ENCODE peak calls at places on chromosomes 1 and 21, in five cellular contexts. J is ovary; E is body of pancreas; A is CD4-positive, alpha-beta T cell; G is A549. I is an unnamed sample.

GRCh38 chr1:20660363-20661234 is 570 bp downstream of the DDOST start:
- DNase-seq in J (no peak), A (peak; percentile 5), E (no peak), G (no peak), I (no peak)

GRCh38 chr21:43306391-43306790 is 120.5 kb downstream of the SIK1 start:
- DNase-seq in E (no peak), J (peak; percentile 26), A (no peak), G (no peak), I (no peak)

GRCh38 chr1:118861216-118861615 is 126.9 kb downstream of the TBX15 start:
- DNase-seq in G (no peak), J (no peak), E (no peak), A (no peak), I (no peak)

GRCh38 chr1:47436304-47436978 is 1.4 kb upstream of the FOXD2 start:
- DNase-seq in J (peak; percentile 65), A (peak; percentile 64), G (peak; percentile 81), E (peak; percentile 72), I (peak; percentile 84)

GRCh38 chr1:36400825-36401601 is 3.3 kb upstream of the LSM10 start:
- DNase-seq in E (no peak), G (no peak), A (peak; percentile 28), J (peak; percentile 52), I (peak; percentile 86)

GRCh38 chr21:45549670-45550463 is 7.6 kb upstream of the SLC19A1 start:
- DNase-seq in A (no peak), G (no peak), J (peak; percentile 31), E (no peak), I (no peak)

GRCh38 chr1:109649380-109649987 is 6.4 kb upstream of the GSTM4 start:
- DNase-seq in G (no peak), E (no peak), J (peak; percentile 34), A (no peak), I (no peak)

GRCh38 chr1:85495556-85495955 is 30.6 kb upstream of the DDAH1 start:
- DNase-seq in A (no peak), J (no peak), E (peak; percentile 14), G (peak; percentile 4), I (no peak)

GRCh38 chr1:50681931-50682330 is 258.7 kb upstream of the DMRTA2 start:
- DNase-seq in E (no peak), G (no peak), A (no peak), J (no peak), I (no peak)

GRCh38 chr21:33362044-33362555 is 37.3 kb downstream of the IFNAR1 start:
- DNase-seq in J (no peak), E (peak; percentile 18), G (no peak), A (peak; percentile 66), I (peak; percentile 36)

GRCh38 chr1:169697769-169698168 is 13.7 kb downstream of the SELL start:
- DNase-seq in A (no peak), G (no peak), J (no peak), E (no peak), I (no peak)

GRCh38 chr1:150281221-150281757 is 1.1 kb upstream of the CIART start:
- DNase-seq in J (peak; percentile 86), G (peak; percentile 53), A (peak; percentile 56), E (peak; percentile 77), I (no peak)

GRCh38 chr1:212967767-212968166 is 17.4 kb downstream of the VASH2 start:
- DNase-seq in G (peak; percentile 75), J (no peak), E (no peak), A (no peak), I (no peak)

GRCh38 chr1:208237241-208237640 is 6.9 kb downstream of the PLXNA2 start:
- DNase-seq in J (no peak), G (no peak), E (no peak), A (no peak), I (no peak)

GRCh38 chr1:160519542-160520435 is 3.3 kb downstream of the SLAMF6 start:
- DNase-seq in E (no peak), G (peak; percentile 23), J (no peak), A (no peak), I (no peak)

GRCh38 chr1:19644422-19644760 is 280 bp downstream of the NBL1 start:
- DNase-seq in E (no peak), J (no peak), A (no peak), G (no peak), I (no peak)

GRCh38 chr21:35178098-35178497 is 129.0 kb upstream of the RUNX1 start:
- DNase-seq in E (no peak), J (no peak), A (no peak), G (no peak), I (no peak)

GRCh38 chr1:203796223-203796747 is 862 bp downstream of the ZBED6 start:
- DNase-seq in G (no peak), E (no peak), J (no peak), A (no peak), I (no peak)

GRCh38 chr1:100536031-100536430 is 1.9 kb upstream of the GPR88 start:
- DNase-seq in E (no peak), A (no peak), J (no peak), G (no peak), I (no peak)

GRCh38 chr1:161165742-161166668 is at the start of gene PPOX:
- DNase-seq in J (peak; percentile 95), A (peak; percentile 89), E (peak; percentile 96), G (peak; percentile 97), I (peak; percentile 94)

GRCh38 chr1:207335695-207336363 is 14.4 kb downstream of the CD55 start:
- DNase-seq in G (no peak), E (no peak), A (no peak), J (no peak), I (no peak)

GRCh38 chr1:30194741-30195423 is 528.5 kb downstream of the MATN1 start:
- DNase-seq in E (no peak), G (no peak), A (no peak), J (no peak), I (no peak)

GRCh38 chr1:109185357-109185756 is 28.4 kb upstream of the SARS1 start:
- DNase-seq in G (no peak), J (no peak), E (no peak), A (no peak), I (no peak)

GRCh38 chr1:208528577-208529240 is 284.5 kb upstream of the PLXNA2 start:
- DNase-seq in E (no peak), A (no peak), G (no peak), J (peak; percentile 34), I (no peak)

GRCh38 chr1:23867542-23867952 is 543 bp downstream of the FUCA1 start:
- DNase-seq in A (no peak), G (no peak), E (no peak), J (no peak), I (no peak)

GRCh38 chr1:86515597-86515996 is 31.3 kb upstream of the CLCA4 start:
- DNase-seq in J (no peak), E (no peak), A (no peak), G (peak; percentile 18), I (no peak)

GRCh38 chr1:84253891-84254290 is 47.6 kb upstream of the SAMD13 start:
- DNase-seq in G (peak; percentile 65), E (peak; percentile 26), A (no peak), J (no peak), I (no peak)

DNA sequence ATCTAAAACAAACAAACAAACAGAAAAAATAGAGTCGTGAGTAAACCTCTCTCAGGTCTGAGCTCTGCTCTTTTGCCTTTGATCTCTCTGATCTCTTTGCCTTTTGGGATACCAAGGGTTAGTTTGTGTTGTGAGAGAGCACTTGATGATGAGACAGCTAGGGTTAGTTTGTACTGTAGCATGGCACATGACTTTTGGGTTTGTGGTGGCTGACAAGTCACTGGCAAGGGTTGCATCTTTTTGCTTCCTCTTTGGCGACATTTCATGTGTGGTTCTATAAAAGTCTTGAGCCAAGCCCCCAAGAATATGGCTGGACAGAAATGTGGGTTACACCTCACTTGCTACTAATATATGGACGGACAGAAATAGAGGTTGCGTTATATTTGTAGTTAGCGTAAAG is 60.5 kb downstream of the TESK2 start:
- DNase-seq in J (no peak), A (no peak), G (no peak), E (no peak), I (no peak)
- TF ChIP-seq CTCF in J (no peak), A (no peak), G (no peak), E (no peak), I (no peak)

GRCh38 chr1:217315346-217315745 is 315.5 kb downstream of the GPATCH2 start:
- DNase-seq in A (no peak), E (no peak), J (no peak), G (no peak), I (no peak)

GRCh38 chr1:217313096-217313495 is 317.8 kb downstream of the GPATCH2 start:
- DNase-seq in J (no peak), G (no peak), A (no peak), E (no peak), I (no peak)

GRCh38 chr1:217311766-217312165 is 319.1 kb downstream of the GPATCH2 start:
- DNase-seq in E (no peak), G (no peak), A (no peak), J (no peak), I (no peak)
- TF ChIP-seq CTCF in E (peak; percentile 17), G (no peak), A (no peak), J (no peak), I (peak; percentile 31)

GRCh38 chr1:111449703-111450017 is 396 bp downstream of the ATP5PB start:
- DNase-seq in A (no peak), E (no peak), J (no peak), G (no peak), I (no peak)

GRCh38 chr1:111448918-111449702 is at the start of the genes ATP5PB and WDR77:
- DNase-seq in G (peak; percentile 88), J (peak; percentile 94), A (peak; percentile 87), E (peak; percentile 94), I (peak; percentile 92)

GRCh38 chr1:111446967-111447892 is 1.8 kb downstream of the WDR77 start:
- DNase-seq in J (no peak), A (no peak), E (no peak), G (no peak), I (no peak)

GRCh38 chr1:111450185-111450584 is 921 bp downstream of the ATP5PB start:
- DNase-seq in A (no peak), J (no peak), E (no peak), G (no peak), I (no peak)

GRCh38 chr1:111448482-111448917 is 556 bp downstream of the WDR77 start:
- DNase-seq in J (no peak), G (peak; percentile 19), E (no peak), A (no peak), I (peak; percentile 68)
- TF ChIP-seq CTCF in J (no peak), G (no peak), E (no peak), A (no peak), I (no peak)

GRCh38 chr1:179251675-179252074 is 22.2 kb upstream of the ABL2 start:
- DNase-seq in J (no peak), G (no peak), A (no peak), E (no peak), I (no peak)
- TF ChIP-seq CTCF in J (no peak), G (peak; percentile 72), A (peak; percentile 56), E (peak; percentile 86), I (peak; percentile 54)